ENCODE peak calls at places on chromosome 16, in seven cellular contexts. S, B, L, P, W, U and K are unnamed samples.

GRCh38 chr16:2761886-2762583 is 9.6 kb downstream of the SRRM2 start:
- DNase-seq in S (no peak), B (no peak), U (no peak), P (no peak), W (no peak), L (no peak), K (no peak)

GRCh38 chr16:21088646-21089538 is 61.8 kb downstream of the DNAH3 start:
- DNase-seq in W (peak; percentile 62), S (peak; percentile 60), P (no peak), L (peak; percentile 71), U (no peak), B (no peak), K (no peak)

GRCh38 chr16:23068337-23068736 is 80.9 kb downstream of the USP31 start:
- DNase-seq in P (no peak), S (no peak), W (no peak), B (no peak), L (no peak), U (no peak), K (no peak)

GRCh38 chr16:22754577-22754976 is 59.4 kb upstream of the HS3ST2 start:
- DNase-seq in L (no peak), U (no peak), P (no peak), B (no peak), W (no peak), S (no peak), K (no peak)

GRCh38 chr16:71351558-71351901 is 7.0 kb upstream of the CALB2 start:
- DNase-seq in W (no peak), S (no peak), P (no peak), B (no peak), L (no peak), U (no peak), K (peak; percentile 28)

GRCh38 chr16:67298277-67298676 is 18.9 kb downstream of the PLEKHG4 start:
- DNase-seq in P (no peak), S (no peak), W (no peak), L (no peak), U (no peak), B (no peak), K (no peak)

GRCh38 chr16:12613131-12613991 is 190.3 kb downstream of the CPPED1 start:
- DNase-seq in U (no peak), B (peak; percentile 18), L (peak; percentile 12), P (no peak), W (no peak), S (peak; percentile 98), K (peak; percentile 35)

GRCh38 chr16:70158261-70158939 is 15.2 kb upstream of the CLEC18C start:
- DNase-seq in B (peak; percentile 3), P (no peak), W (no peak), U (no peak), L (no peak), S (no peak), K (no peak)

GRCh38 chr16:69197573-69197972 is 10.6 kb downstream of the SNTB2 start:
- DNase-seq in P (no peak), S (no peak), U (no peak), W (no peak), B (no peak), L (no peak), K (no peak)

GRCh38 chr16:66512589-66513404 is 37.1 kb downstream of the TK2 start:
- DNase-seq in S (peak; percentile 97), P (no peak), L (peak; percentile 71), U (no peak), W (no peak), B (peak; percentile 36), K (no peak)